ENCODE peak calls at places on chromosome 14, in five cellular contexts. Q is activated T-cell treated with anti-CD3 and anti-CD28 coated beads, Interleukin-2, amount 50 U/mL, for 72 hours; G is pons; F is HT1080; V is 8988T. J is an unnamed sample.

GRCh38 chr14:35416108-35416750 is 11.7 kb upstream of the NFKBIA start:
- DNase-seq in Q (peak), F (no peak), V (no peak), G (no peak), J (no peak)

GRCh38 chr14:91796622-91797347 is 64.9 kb upstream of the CATSPERB start:
- DNase-seq in G (no peak), V (no peak), F (no peak), Q (no peak), J (peak)

GRCh38 chr14:91737619-91738018 is 5.7 kb upstream of the CATSPERB start:
- DNase-seq in F (peak), G (no peak), Q (no peak), V (no peak), J (peak)

GRCh38 chr14:75279153-75279738 is 618 bp downstream of the FOS start:
- DNase-seq in V (no peak), F (no peak), Q (peak), G (peak), J (peak)

GRCh38 chr14:80202888-80203562 is 8.3 kb downstream of the DIO2 start:
- DNase-seq in F (peak), G (no peak), Q (peak), V (no peak), J (peak)

GRCh38 chr14:100850841-100851585 is 25.1 kb downstream of the MEG3 start:
- DNase-seq in F (peak), V (peak), G (no peak), Q (peak), J (no peak)

GRCh38 chr14:103551338-103551762 is 11.1 kb downstream of the BAG5 start:
- DNase-seq in V (no peak), F (no peak), Q (no peak), G (no peak), J (peak)

GRCh38 chr14:99322731-99323599 is 51.0 kb upstream of the BCL11B start:
- DNase-seq in Q (no peak), F (no peak), G (no peak), V (no peak), J (peak)

GRCh38 chr14:104386281-104386841 is 193.2 kb upstream of the C14orf180 start:
- DNase-seq in G (no peak), Q (no peak), V (no peak), F (no peak), J (no peak)

GRCh38 chr14:64707661-64708060 is 3.4 kb downstream of the PLEKHG3 start:
- DNase-seq in Q (peak), G (peak), F (peak), V (peak), J (peak)

GRCh38 chr14:75946785-75947184 is 35.0 kb downstream of the TGFB3 start:
- DNase-seq in Q (no peak), F (no peak), G (no peak), V (no peak), J (no peak)

GRCh38 chr14:99966030-99966429 is 99.2 kb upstream of the EVL start:
- DNase-seq in F (no peak), Q (no peak), V (no peak), G (no peak), J (no peak)

GRCh38 chr14:61218765-61219164 is 62.4 kb downstream of the TMEM30B start:
- DNase-seq in V (no peak), G (no peak), F (no peak), Q (no peak), J (peak)

GRCh38 chr14:102975662-102976061 is 53.2 kb downstream of the AMN start:
- DNase-seq in F (no peak), V (no peak), G (no peak), Q (no peak), J (no peak)

GRCh38 chr14:95515523-95516517 is 630 bp downstream of the SYNE3 start:
- DNase-seq in F (peak), G (peak), V (peak), Q (peak), J (no peak)

GRCh38 chr14:21263284-21264024 is 5.8 kb downstream of the HNRNPC start:
- DNase-seq in G (no peak), V (no peak), F (no peak), Q (no peak), J (peak)

GRCh38 chr14:74973003-74973614 is 17.7 kb upstream of the PGF start:
- DNase-seq in V (no peak), Q (peak), F (peak), G (no peak), J (peak)

GRCh38 chr14:100581228-100582145 is 5.7 kb downstream of the BEGAIN start:
- DNase-seq in Q (no peak), F (no peak), V (no peak), G (no peak), J (peak)

GRCh38 chr14:95535226-95536021 is 574 bp downstream of the GLRX5 start:
- DNase-seq in Q (peak), V (no peak), G (no peak), F (no peak), J (no peak)

GRCh38 chr14:61090432-61091216 is 109.6 kb downstream of the SLC38A6 start:
- DNase-seq in G (no peak), Q (no peak), V (no peak), F (no peak), J (no peak)

GRCh38 chr14:85487215-85487614 is 42.7 kb upstream of the FLRT2 start:
- DNase-seq in F (no peak), Q (no peak), G (no peak), V (no peak), J (peak)

GRCh38 chr14:22336031-22336430 is 253.0 kb downstream of the DAD1 start:
- DNase-seq in G (no peak), V (no peak), F (no peak), Q (no peak), J (no peak)

GRCh38 chr14:23300687-23301223 is 1.9 kb downstream of the PPP1R3E start:
- DNase-seq in V (no peak), Q (peak), G (peak), F (peak), J (peak)

GRCh38 chr14:102759416-102759815 is 17.8 kb upstream of the TRAF3 start:
- DNase-seq in F (no peak), G (no peak), Q (no peak), V (no peak), J (no peak)

GRCh38 chr14:69008411-69008810 is 29.3 kb upstream of the ACTN1 start:
- DNase-seq in V (no peak), F (no peak), Q (no peak), G (no peak), J (no peak)

GRCh38 chr14:84323963-84324362 is 1206.0 kb upstream of the FLRT2 start:
- DNase-seq in Q (no peak), V (no peak), G (peak), F (peak), J (no peak)

GRCh38 chr14:100761481-100761880 is 34.8 kb downstream of the DLK1 start:
- DNase-seq in Q (no peak), G (no peak), F (peak), V (no peak), J (peak)

GRCh38 chr14:22047105-22047504 is 373.5 kb upstream of the OR4E1 start:
- DNase-seq in V (no peak), G (peak), Q (peak), F (no peak), J (no peak)

GRCh38 chr14:102671410-102671809 is 79.0 kb downstream of the RCOR1 start:
- DNase-seq in Q (no peak), G (no peak), V (no peak), F (no peak), J (no peak)

GRCh38 chr14:100072783-100073346 is 7.6 kb downstream of the EVL start:
- DNase-seq in F (no peak), G (peak), V (no peak), Q (peak), J (no peak)

GRCh38 chr14:64095620-64096019 is 198.6 kb downstream of the ESR2 start:
- DNase-seq in Q (peak), G (no peak), F (no peak), V (no peak), J (no peak)

GRCh38 chr14:100263141-100263540 is 24.2 kb downstream of the YY1 start:
- DNase-seq in Q (no peak), V (no peak), G (no peak), F (no peak), J (peak)

GRCh38 chr14:104633276-104633861 is 28.8 kb upstream of the TMEM179 start:
- DNase-seq in G (peak), F (no peak), Q (no peak), V (no peak), J (no peak)

GRCh38 chr14:105062048-105062433 is 3.2 kb downstream of the GPR132 start:
- DNase-seq in Q (no peak), V (no peak), F (no peak), G (no peak), J (no peak)

GRCh38 chr14:73014105-73014504 is 12.8 kb downstream of the ZFYVE1 start:
- DNase-seq in G (peak), V (no peak), F (peak), Q (peak), J (peak)

GRCh38 chr14:33509927-33510535 is 440.8 kb downstream of the EGLN3 start:
- DNase-seq in V (no peak), Q (no peak), F (peak), G (no peak), J (peak)

GRCh38 chr14:51953996-51954395 is 35.4 kb upstream of the RTRAF start:
- DNase-seq in G (no peak), F (no peak), V (no peak), Q (no peak), J (no peak)

GRCh38 chr14:73634333-73634833 is 10.4 kb upstream of the DNAL1 start:
- DNase-seq in Q (no peak), F (no peak), V (peak), G (no peak), J (peak)

GRCh38 chr14:33280646-33281045 is 342.0 kb downstream of the NPAS3 start:
- DNase-seq in F (peak), G (no peak), V (no peak), Q (no peak), J (peak)

J was measured in fibroblast of mammary gland.